ENCODE peak calls at places on chromosomes 7 and 10, in nine cellular contexts. One of them, this sample, is unnamed.

GRCh38 chr10:84360634-84361365 is 32.4 kb downstream of the CCSER2 start:
- DNase-seq in cardiac muscle cell: peak
- DNase-seq in anterior cingulate cortex: no peak
- DNase-seq in epithelial cell of esophagus: no peak
- DNase-seq in NCI-H1417: no peak
- DNase-seq in GF-D8: peak
- DNase-seq in Panc1: no peak
- DNase-seq in GM23338: peak
- DNase-seq in central memory CD4-positive, alpha-beta T cell: no peak
- DNase-seq in this sample: no peak

GRCh38 chr10:95333997-95334792 is 43.4 kb upstream of the PDLIM1 start:
- DNase-seq in cardiac muscle cell: peak
- DNase-seq in NCI-H1417: no peak
- DNase-seq in central memory CD4-positive, alpha-beta T cell: no peak
- DNase-seq in GF-D8: no peak
- DNase-seq in epithelial cell of esophagus: peak
- DNase-seq in anterior cingulate cortex: no peak
- DNase-seq in Panc1: no peak
- DNase-seq in GM23338: no peak
- DNase-seq in this sample: no peak

GRCh38 chr7:47447621-47448349 is 134.1 kb downstream of the TNS3 start:
- DNase-seq in GF-D8: no peak
- DNase-seq in anterior cingulate cortex: no peak
- DNase-seq in epithelial cell of esophagus: no peak
- DNase-seq in NCI-H1417: no peak
- DNase-seq in GM23338: no peak
- DNase-seq in central memory CD4-positive, alpha-beta T cell: no peak
- DNase-seq in cardiac muscle cell: no peak
- DNase-seq in Panc1: no peak
- DNase-seq in this sample: no peak

GRCh38 chr7:99793443-99793842 is 9.5 kb upstream of the CYP3A4 start:
- DNase-seq in Panc1: no peak
- DNase-seq in cardiac muscle cell: no peak
- DNase-seq in anterior cingulate cortex: no peak
- DNase-seq in GF-D8: no peak
- DNase-seq in NCI-H1417: no peak
- DNase-seq in epithelial cell of esophagus: no peak
- DNase-seq in GM23338: no peak
- DNase-seq in central memory CD4-positive, alpha-beta T cell: no peak
- DNase-seq in this sample: no peak

GRCh38 chr10:129945941-129946760 is 17.9 kb downstream of the EBF3 start:
- DNase-seq in epithelial cell of esophagus: no peak
- DNase-seq in GM23338: no peak
- DNase-seq in Panc1: no peak
- DNase-seq in cardiac muscle cell: peak
- DNase-seq in central memory CD4-positive, alpha-beta T cell: no peak
- DNase-seq in GF-D8: no peak
- DNase-seq in anterior cingulate cortex: no peak
- DNase-seq in NCI-H1417: no peak
- DNase-seq in this sample: no peak

GRCh38 chr7:149692557-149692982 is 80.8 kb downstream of the ZNF467 start:
- DNase-seq in NCI-H1417: no peak
- DNase-seq in central memory CD4-positive, alpha-beta T cell: no peak
- DNase-seq in epithelial cell of esophagus: no peak
- DNase-seq in anterior cingulate cortex: no peak
- DNase-seq in GF-D8: no peak
- DNase-seq in Panc1: no peak
- DNase-seq in GM23338: peak
- DNase-seq in cardiac muscle cell: no peak
- DNase-seq in this sample: no peak

GRCh38 chr10:76327441-76327840 is 896.0 kb downstream of the LRMDA start:
- DNase-seq in GM23338: no peak
- DNase-seq in anterior cingulate cortex: no peak
- DNase-seq in Panc1: no peak
- DNase-seq in NCI-H1417: no peak
- DNase-seq in cardiac muscle cell: no peak
- DNase-seq in central memory CD4-positive, alpha-beta T cell: no peak
- DNase-seq in epithelial cell of esophagus: peak
- DNase-seq in GF-D8: no peak
- DNase-seq in this sample: no peak

GRCh38 chr7:141696386-141696785 is 5.6 kb downstream of the DENND11 start:
- DNase-seq in NCI-H1417: no peak
- DNase-seq in GM23338: no peak
- DNase-seq in GF-D8: no peak
- DNase-seq in epithelial cell of esophagus: no peak
- DNase-seq in central memory CD4-positive, alpha-beta T cell: no peak
- DNase-seq in Panc1: no peak
- DNase-seq in cardiac muscle cell: no peak
- DNase-seq in anterior cingulate cortex: no peak
- DNase-seq in this sample: no peak

GRCh38 chr10:43226851-43227845 is 39.7 kb downstream of the RASGEF1A start:
- DNase-seq in NCI-H1417: no peak
- DNase-seq in Panc1: no peak
- DNase-seq in GF-D8: no peak
- DNase-seq in epithelial cell of esophagus: no peak
- DNase-seq in central memory CD4-positive, alpha-beta T cell: no peak
- DNase-seq in GM23338: no peak
- DNase-seq in anterior cingulate cortex: no peak
- DNase-seq in cardiac muscle cell: no peak
- DNase-seq in this sample: no peak

GRCh38 chr7:26620352-26620751 is 244.0 kb downstream of the SKAP2 start:
- DNase-seq in epithelial cell of esophagus: peak
- DNase-seq in central memory CD4-positive, alpha-beta T cell: no peak
- DNase-seq in GM23338: peak
- DNase-seq in anterior cingulate cortex: no peak
- DNase-seq in cardiac muscle cell: no peak
- DNase-seq in GF-D8: no peak
- DNase-seq in NCI-H1417: no peak
- DNase-seq in Panc1: no peak
- DNase-seq in this sample: no peak

GRCh38 chr7:151143261-151144015 is 24.1 kb downstream of the GBX1 start:
- DNase-seq in cardiac muscle cell: peak
- DNase-seq in GM23338: no peak
- DNase-seq in anterior cingulate cortex: no peak
- DNase-seq in Panc1: no peak
- DNase-seq in epithelial cell of esophagus: no peak
- DNase-seq in NCI-H1417: no peak
- DNase-seq in GF-D8: no peak
- DNase-seq in central memory CD4-positive, alpha-beta T cell: no peak
- DNase-seq in this sample: no peak

GRCh38 chr10:94403034-94403822 is 887 bp downstream of the TBC1D12 start:
- DNase-seq in GF-D8: no peak
- DNase-seq in anterior cingulate cortex: peak
- DNase-seq in central memory CD4-positive, alpha-beta T cell: no peak
- DNase-seq in Panc1: no peak
- DNase-seq in cardiac muscle cell: peak
- DNase-seq in NCI-H1417: peak
- DNase-seq in GM23338: peak
- DNase-seq in epithelial cell of esophagus: peak
- DNase-seq in this sample: peak

GRCh38 chr10:17365402-17365801 is 89.0 kb downstream of the ST8SIA6 start:
- DNase-seq in central memory CD4-positive, alpha-beta T cell: no peak
- DNase-seq in NCI-H1417: no peak
- DNase-seq in Panc1: no peak
- DNase-seq in epithelial cell of esophagus: no peak
- DNase-seq in GM23338: no peak
- DNase-seq in cardiac muscle cell: no peak
- DNase-seq in GF-D8: no peak
- DNase-seq in anterior cingulate cortex: no peak
- DNase-seq in this sample: no peak

GRCh38 chr10:103592186-103593021 is 98.9 kb downstream of the NEURL1 start:
- DNase-seq in Panc1: peak
- DNase-seq in NCI-H1417: peak
- DNase-seq in epithelial cell of esophagus: peak
- DNase-seq in anterior cingulate cortex: no peak
- DNase-seq in cardiac muscle cell: peak
- DNase-seq in GM23338: peak
- DNase-seq in GF-D8: no peak
- DNase-seq in central memory CD4-positive, alpha-beta T cell: no peak
- DNase-seq in this sample: no peak

GRCh38 chr7:154299736-154300135 is 247.5 kb downstream of the DPP6 start:
- DNase-seq in central memory CD4-positive, alpha-beta T cell: no peak
- DNase-seq in anterior cingulate cortex: no peak
- DNase-seq in GF-D8: no peak
- DNase-seq in cardiac muscle cell: no peak
- DNase-seq in epithelial cell of esophagus: no peak
- DNase-seq in Panc1: no peak
- DNase-seq in GM23338: no peak
- DNase-seq in NCI-H1417: no peak
- DNase-seq in this sample: no peak

GRCh38 chr7:51031791-51032484 is 249.2 kb upstream of the GRB10 start:
- DNase-seq in GM23338: no peak
- DNase-seq in GF-D8: no peak
- DNase-seq in anterior cingulate cortex: no peak
- DNase-seq in central memory CD4-positive, alpha-beta T cell: no peak
- DNase-seq in epithelial cell of esophagus: no peak
- DNase-seq in cardiac muscle cell: no peak
- DNase-seq in Panc1: no peak
- DNase-seq in NCI-H1417: no peak
- DNase-seq in this sample: no peak

GRCh38 chr7:107961399-107961798 is 41.6 kb downstream of the LAMB1 start:
- DNase-seq in GM23338: no peak
- DNase-seq in central memory CD4-positive, alpha-beta T cell: no peak
- DNase-seq in Panc1: no peak
- DNase-seq in GF-D8: no peak
- DNase-seq in anterior cingulate cortex: no peak
- DNase-seq in cardiac muscle cell: peak
- DNase-seq in NCI-H1417: no peak
- DNase-seq in epithelial cell of esophagus: no peak
- DNase-seq in this sample: no peak

GRCh38 chr7:36149694-36150452 is 3.2 kb upstream of the EEPD1 start:
- DNase-seq in NCI-H1417: no peak
- DNase-seq in anterior cingulate cortex: no peak
- DNase-seq in Panc1: no peak
- DNase-seq in epithelial cell of esophagus: no peak
- DNase-seq in GM23338: no peak
- DNase-seq in central memory CD4-positive, alpha-beta T cell: no peak
- DNase-seq in GF-D8: no peak
- DNase-seq in cardiac muscle cell: no peak
- DNase-seq in this sample: no peak

GRCh38 chr10:11881477-11882417 is 58.6 kb downstream of the PROSER2 start:
- DNase-seq in central memory CD4-positive, alpha-beta T cell: no peak
- DNase-seq in anterior cingulate cortex: no peak
- DNase-seq in GF-D8: no peak
- DNase-seq in Panc1: peak
- DNase-seq in NCI-H1417: no peak
- DNase-seq in cardiac muscle cell: no peak
- DNase-seq in epithelial cell of esophagus: peak
- DNase-seq in GM23338: peak
- DNase-seq in this sample: no peak

This sample was measured in DMS153.